ENCODE peak calls at places on chromosomes 5 and 9, in four cellular contexts. W is SK-N-SH, N is H1, B is HCT116. U is an unnamed sample.

GRCh38 chr9:112332977-112333638 is at the start of gene PTBP3:
- DNase-seq in W (peak; percentile 83), N (no peak), B (no peak), U (peak; percentile 72)

GRCh38 chr5:19369561-19369960 is 618.4 kb downstream of the CDH18 start:
- DNase-seq in W (no peak), N (no peak), B (no peak), U (no peak)

GRCh38 chr5:60727032-60727431 is 27.1 kb upstream of the DEPDC1B start:
- DNase-seq in W (no peak), N (no peak), B (no peak), U (no peak)

GRCh38 chr5:54135042-54135441 is 175.3 kb downstream of the ARL15 start:
- DNase-seq in W (no peak), N (no peak), B (no peak), U (no peak)

GRCh38 chr9:75084081-75084672 is 3.8 kb downstream of the NMRK1 start:
- DNase-seq in W (no peak), N (no peak), B (no peak), U (no peak)

GRCh38 chr5:157607371-157608161 is 32.0 kb upstream of the ADAM19 start:
- DNase-seq in W (no peak), N (no peak), B (peak; percentile 73), U (no peak)

GRCh38 chr9:14677872-14678271 is 15.4 kb downstream of the ZDHHC21 start:
- DNase-seq in W (no peak), N (no peak), B (no peak), U (no peak)

GRCh38 chr5:55920784-55921183 is 69.6 kb downstream of the IL31RA start:
- DNase-seq in W (no peak), N (no peak), B (no peak), U (no peak)

GRCh38 chr5:178193251-178193809 is 6.2 kb upstream of the GMCL2 start:
- DNase-seq in W (no peak), N (no peak), B (no peak), U (no peak)

GRCh38 chr5:124263680-124264491 is 482.6 kb downstream of the ZNF608 start:
- DNase-seq in W (no peak), N (peak; percentile 31), B (no peak), U (peak; percentile 74)

GRCh38 chr9:128026255-128027165 is 40.6 kb downstream of the NAIF1 start:
- DNase-seq in W (peak; percentile 39), N (no peak), B (no peak), U (no peak)

GRCh38 chr5:36363101-36363500 is 61.4 kb upstream of the RANBP3L start:
- DNase-seq in W (no peak), N (no peak), B (no peak), U (peak; percentile 47)

GRCh38 chr5:61599370-61600140 is 267.5 kb downstream of the ZSWIM6 start:
- DNase-seq in W (no peak), N (no peak), B (no peak), U (peak; percentile 44)

GRCh38 chr9:136326061-136326776 is 1.1 kb upstream of the GPSM1 start:
- DNase-seq in W (peak; percentile 94), N (no peak), B (no peak), U (no peak)

GRCh38 chr9:5269249-5269715 is 35.2 kb downstream of the RLN2 start:
- DNase-seq in W (no peak), N (peak; percentile 49), B (no peak), U (peak; percentile 79)

DNA sequence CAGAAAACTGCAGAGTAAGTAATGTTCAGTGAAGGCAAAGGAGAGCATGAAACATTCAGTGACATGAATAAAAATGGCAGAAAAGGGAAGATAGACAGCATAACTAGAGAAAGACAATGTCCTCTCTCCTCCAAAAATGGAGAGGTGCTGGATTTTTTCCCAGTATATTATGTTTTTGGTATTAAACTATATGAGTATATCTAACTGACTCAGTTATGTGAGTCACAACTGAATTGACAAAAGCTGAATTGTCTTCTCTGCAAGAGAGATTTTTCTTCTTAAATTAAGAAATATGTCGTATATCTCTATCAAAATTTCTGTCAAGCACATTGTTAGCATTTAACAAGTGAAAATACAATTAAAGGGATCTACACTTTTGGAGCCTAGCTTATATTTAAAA is 375.1 kb downstream of the CHSY3 start:
- DNase-seq in W (no peak), N (no peak), B (no peak), U (no peak)
- TF ChIP-seq JUND in W (no peak), N (no peak), B (no peak), U (no peak)

DNA sequence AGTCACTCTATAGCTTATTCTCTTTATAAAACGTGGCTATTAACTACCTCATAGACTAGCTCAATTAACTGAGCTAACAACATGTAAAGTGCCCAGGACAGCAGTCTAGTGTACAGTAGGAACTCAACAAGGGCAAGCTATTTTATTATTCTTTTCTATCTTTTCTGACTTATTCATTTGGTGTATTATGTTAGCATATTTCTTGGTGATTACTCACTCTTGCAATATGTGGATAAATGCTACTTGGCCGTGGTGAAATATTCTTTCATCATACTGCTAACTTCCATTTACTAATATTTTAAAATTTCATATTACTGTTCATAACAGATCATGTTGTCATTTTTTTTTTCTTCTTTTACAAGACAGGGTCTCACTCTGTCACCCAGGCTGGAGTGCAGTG is 4.9 kb downstream of the SLC25A51 start:
- DNase-seq in W (no peak), N (no peak), B (no peak), U (no peak)
- TF ChIP-seq JUND in W (no peak), N (no peak), B (no peak), U (no peak)

GRCh38 chr5:142881076-142881466 is 110.9 kb downstream of the ARHGAP26 start:
- DNase-seq in W (no peak), N (no peak), B (no peak), U (no peak)

GRCh38 chr5:142883025-142883424 is 112.8 kb downstream of the ARHGAP26 start:
- DNase-seq in W (no peak), N (no peak), B (no peak), U (no peak)

GRCh38 chr5:142884029-142884428 is 113.9 kb downstream of the ARHGAP26 start:
- DNase-seq in W (no peak), N (no peak), B (no peak), U (no peak)

GRCh38 chr5:142883438-142883837 is 113.3 kb downstream of the ARHGAP26 start:
- DNase-seq in W (no peak), N (no peak), B (no peak), U (no peak)

DNA sequence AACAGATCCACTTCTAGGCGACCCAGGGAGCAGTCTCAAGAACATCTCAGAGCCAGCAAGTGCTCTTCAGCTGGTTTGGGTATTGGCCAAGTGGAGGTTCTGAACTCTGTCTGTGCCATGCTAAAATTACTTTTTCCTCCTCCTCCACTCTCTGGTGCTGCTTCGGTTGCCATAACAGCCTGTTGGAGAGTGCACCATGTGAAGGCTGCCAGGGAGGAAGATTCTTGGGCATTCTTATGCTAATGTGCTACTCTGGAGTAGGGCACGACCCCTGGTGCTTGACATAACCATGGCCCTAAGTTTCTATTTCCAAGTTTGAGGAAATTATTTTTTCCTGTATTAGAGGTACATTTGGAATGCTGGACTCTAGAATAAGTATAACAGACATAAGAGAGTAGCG is 111.5 kb downstream of the ARHGAP26 start:
- DNase-seq in W (no peak), N (no peak), B (no peak), U (no peak)
- TF ChIP-seq JUND in W (no peak), N (no peak), B (no peak), U (no peak)

DNA sequence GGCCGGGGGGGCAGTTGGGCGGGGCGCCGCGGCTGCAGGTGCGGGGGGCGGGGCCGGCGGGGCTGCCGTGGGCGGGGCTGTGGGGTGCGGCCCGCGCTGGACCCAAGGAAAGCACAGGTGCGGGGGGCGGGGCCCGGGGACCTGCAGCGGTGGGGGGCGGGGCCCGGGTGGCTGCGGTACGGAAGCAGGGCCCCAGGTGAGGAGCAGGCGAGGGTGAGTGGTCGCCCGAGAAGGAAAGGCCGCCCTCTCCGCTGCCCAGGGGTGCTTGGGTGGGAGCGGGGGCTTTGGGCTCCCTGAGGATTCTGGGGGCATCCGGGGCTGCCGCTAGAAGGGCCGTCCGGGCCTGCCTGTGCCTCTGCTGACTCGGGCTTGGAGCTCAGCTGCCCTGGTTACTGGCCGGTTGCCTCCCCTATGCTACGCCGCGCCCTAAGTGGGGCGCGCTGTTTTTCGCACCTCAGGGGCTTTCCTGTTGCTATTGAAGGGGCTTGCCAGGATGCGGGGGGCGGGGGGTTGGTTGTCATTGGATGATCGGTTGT is 767 bp downstream of the RALGPS1 start:
- DNase-seq in W (no peak), N (no peak), B (peak; percentile 19), U (peak; percentile 84)
- TF ChIP-seq JUND in W (no peak), N (no peak), B (no peak), U (no peak)

GRCh38 chr5:17184596-17184995 is 32.8 kb upstream of the BASP1 start:
- DNase-seq in W (no peak), N (no peak), B (no peak), U (no peak)

GRCh38 chr5:17185776-17186175 is 31.7 kb upstream of the BASP1 start:
- DNase-seq in W (no peak), N (no peak), B (no peak), U (no peak)

GRCh38 chr5:17186271-17186670 is 31.2 kb upstream of the BASP1 start:
- DNase-seq in W (no peak), N (no peak), B (no peak), U (no peak)

GRCh38 chr5:17187401-17187800 is 30.0 kb upstream of the BASP1 start:
- DNase-seq in W (no peak), N (no peak), B (no peak), U (no peak)

GRCh38 chr5:17185349-17185748 is 32.1 kb upstream of the BASP1 start:
- DNase-seq in W (no peak), N (no peak), B (no peak), U (no peak)
- TF ChIP-seq JUND in W (no peak), N (no peak), B (no peak), U (no peak)

GRCh38 chr5:171850354-171850947 is 64.8 kb downstream of the SMIM23 start:
- DNase-seq in W (peak; percentile 53), N (no peak), B (peak; percentile 31), U (peak; percentile 35)
- TF ChIP-seq JUND in W (no peak), N (peak; percentile 24), B (no peak), U (no peak)

GRCh38 chr5:96226941-96227552 is 206.0 kb downstream of the PCSK1 start:
- DNase-seq in W (no peak), N (no peak), B (no peak), U (no peak)
- TF ChIP-seq JUND in W (peak; percentile 56), N (no peak), B (no peak), U (no peak)

DNA sequence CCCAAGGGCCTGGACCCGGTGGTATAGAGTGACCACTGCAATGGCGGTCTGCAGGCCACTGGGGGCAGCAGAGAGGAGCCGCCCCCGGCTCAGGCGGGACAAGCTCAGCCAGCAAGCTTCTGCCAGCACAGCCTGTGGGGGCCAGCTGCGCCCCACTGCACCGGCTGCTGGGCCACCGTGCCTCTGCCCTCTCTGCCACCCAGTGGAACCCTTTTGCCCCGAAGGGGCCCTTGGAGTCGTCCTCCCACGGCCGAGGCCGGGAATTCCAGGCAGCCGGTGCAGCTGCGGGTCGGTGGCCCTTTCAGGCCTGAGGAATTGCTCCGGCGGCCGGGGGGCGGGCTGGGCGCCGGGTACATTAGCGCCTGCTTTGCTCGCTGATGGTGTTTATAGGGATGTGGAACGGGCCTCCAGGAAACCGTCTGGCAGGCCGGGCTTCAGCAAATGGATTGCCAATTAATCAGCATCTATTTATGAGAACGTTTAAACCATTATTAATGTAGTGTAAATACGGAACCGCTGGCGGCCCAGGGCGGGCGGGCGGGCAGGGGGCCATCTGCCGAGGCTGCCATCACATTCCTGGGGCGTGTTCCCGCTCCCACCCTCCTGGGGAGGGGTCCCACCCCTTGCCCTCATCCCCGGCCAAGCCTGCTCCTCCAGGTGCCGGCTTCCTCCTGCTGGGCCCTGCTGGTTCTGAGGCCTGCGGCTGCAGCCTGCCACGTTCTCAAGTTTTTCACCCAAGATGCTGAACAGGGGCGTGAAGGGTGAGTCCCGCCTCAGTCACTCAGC is 127.4 kb downstream of the BARX1 start:
- DNase-seq in W (peak; percentile 96), N (no peak), B (no peak), U (peak; percentile 80)
- TF ChIP-seq JUND in W (no peak), N (no peak), B (no peak), U (no peak)